ENCODE peak calls at places on chromosomes 5 and 9, in four cellular contexts. X is HT-29, Q is aorta, O is HEK293T. L is an unnamed sample.

GRCh38 chr5:104628906-104629305 is 1066.3 kb upstream of the NUDT12 start:
- DNase-seq in X (no peak), Q (no peak), O (no peak), L (no peak)

GRCh38 chr5:2383678-2384025 is 367.8 kb downstream of the IRX2 start:
- DNase-seq in X (no peak), Q (no peak), O (no peak), L (no peak)

GRCh38 chr5:43676083-43676840 is 73.3 kb downstream of the NNT start:
- DNase-seq in X (no peak), Q (no peak), O (no peak), L (no peak)

GRCh38 chr9:121267689-121268597 is at the start of gene GSN:
- DNase-seq in X (peak), Q (peak), O (peak), L (peak)

GRCh38 chr9:101376117-101376866 is 8.5 kb downstream of the BAAT start:
- DNase-seq in X (no peak), Q (no peak), O (no peak), L (no peak)

GRCh38 chr5:66912787-66913186 is 283.8 kb downstream of the CD180 start:
- DNase-seq in X (no peak), Q (no peak), O (no peak), L (no peak)

GRCh38 chr9:134287591-134288518 is 38.4 kb upstream of the RXRA start:
- DNase-seq in X (no peak), Q (peak), O (no peak), L (peak)

GRCh38 chr9:70111042-70111602 is 67.5 kb downstream of the MAMDC2 start:
- DNase-seq in X (peak), Q (peak), O (peak), L (peak)

GRCh38 chr5:144467795-144468194 is 297.1 kb downstream of the KCTD16 start:
- DNase-seq in X (peak), Q (no peak), O (peak), L (peak)

GRCh38 chr9:138083873-138084272 is 206.3 kb downstream of the CACNA1B start:
- DNase-seq in X (no peak), Q (no peak), O (no peak), L (no peak)

GRCh38 chr9:3525836-3526165 is at the start of gene RFX3:
- DNase-seq in X (peak), Q (peak), O (peak), L (peak)

GRCh38 chr5:94690778-94691177 is 72.3 kb downstream of the SLF1 start:
- DNase-seq in X (no peak), Q (no peak), O (no peak), L (no peak)

GRCh38 chr5:154526231-154527226 is 48.5 kb upstream of the HAND1 start:
- DNase-seq in X (no peak), Q (no peak), O (no peak), L (no peak)

GRCh38 chr9:80285325-80285724 is 713.6 kb downstream of the TLE4 start:
- DNase-seq in X (peak), Q (no peak), O (peak), L (peak)

GRCh38 chr5:2633992-2634391 is 117.5 kb downstream of the IRX2 start:
- DNase-seq in X (peak), Q (no peak), O (no peak), L (peak)

GRCh38 chr9:126773004-126773607 is 31.7 kb upstream of the ZBTB43 start:
- DNase-seq in X (no peak), Q (peak), O (peak), L (peak)

GRCh38 chr5:150255659-150256415 is 33.7 kb downstream of the CAMK2A start:
- DNase-seq in X (no peak), Q (no peak), O (no peak), L (no peak)

GRCh38 chr5:67799732-67800234 is 415.8 kb upstream of the PIK3R1 start:
- DNase-seq in X (no peak), Q (no peak), O (no peak), L (no peak)

GRCh38 chr5:168291961-168292782 is 727 bp downstream of the WWC1 start:
- DNase-seq in X (peak), Q (no peak), O (peak), L (peak)

GRCh38 chr5:97098864-97099454 is 43.5 kb downstream of the LIX1 start:
- DNase-seq in X (no peak), Q (no peak), O (no peak), L (no peak)

GRCh38 chr5:129639331-129639730 is 108.6 kb upstream of the MINAR2 start:
- DNase-seq in X (no peak), Q (no peak), O (no peak), L (no peak)

GRCh38 chr9:94135222-94135621 is 51.0 kb downstream of the PTPDC1 start:
- DNase-seq in X (no peak), Q (no peak), O (no peak), L (no peak)

GRCh38 chr5:77076961-77077820 is 9.9 kb downstream of the ZBED3 start:
- DNase-seq in X (no peak), Q (peak), O (no peak), L (peak)

GRCh38 chr9:120926397-120926928 is at the start of gene TRAF1:
- DNase-seq in X (no peak), Q (no peak), O (no peak), L (no peak)

GRCh38 chr5:6220346-6221088 is 157.8 kb downstream of the MED10 start:
- DNase-seq in X (no peak), Q (no peak), O (no peak), L (peak)

GRCh38 chr5:1059884-1060263 is 51.3 kb downstream of the NKD2 start:
- DNase-seq in X (no peak), Q (no peak), O (no peak), L (no peak)

GRCh38 chr9:98774746-98775145 is 21.6 kb downstream of the ANKS6 start:
- DNase-seq in X (peak), Q (peak), O (peak), L (peak)

GRCh38 chr9:20980713-20981481 is 50.5 kb downstream of the HACD4 start:
- DNase-seq in X (no peak), Q (no peak), O (no peak), L (no peak)

GRCh38 chr9:37769306-37769705 is 15.6 kb downstream of the EXOSC3 start:
- DNase-seq in X (no peak), Q (no peak), O (no peak), L (no peak)

GRCh38 chr9:126788631-126789349 is 16.1 kb upstream of the ZBTB43 start:
- DNase-seq in X (no peak), Q (no peak), O (no peak), L (no peak)

GRCh38 chr5:180166168-180166567 is 42.8 kb downstream of the RASGEF1C start:
- DNase-seq in X (no peak), Q (no peak), O (no peak), L (no peak)

GRCh38 chr5:64207978-64208377 is 42.3 kb downstream of the RNF180 start:
- DNase-seq in X (peak), Q (no peak), O (no peak), L (no peak)

GRCh38 chr5:61059499-61059898 is 102.8 kb downstream of the SMIM15 start:
- DNase-seq in X (no peak), Q (no peak), O (no peak), L (no peak)

GRCh38 chr9:138058181-138058580 is 180.6 kb downstream of the CACNA1B start:
- DNase-seq in X (no peak), Q (peak), O (no peak), L (peak)

GRCh38 chr9:34125681-34126206 is 754 bp downstream of the DCAF12 start:
- DNase-seq in X (peak), Q (no peak), O (peak), L (peak)

GRCh38 chr9:95078934-95079333 is 238.6 kb downstream of the FANCC start:
- DNase-seq in X (no peak), Q (peak), O (no peak), L (peak)

GRCh38 chr5:37554938-37555337 is 175.8 kb downstream of the WDR70 start:
- DNase-seq in X (peak), Q (no peak), O (no peak), L (peak)

L was measured in endodermal cell.